ENCODE peak calls at places on chromosomes 2 and 18, in eight cellular contexts. K, M, T, V, B, Y, R and L are unnamed samples.

GRCh38 chr2:199467462-199467822 is 9.7 kb upstream of the SATB2 start:
- DNase-seq in V (no peak), B (no peak), T (peak), Y (no peak), K (no peak), R (no peak), M (no peak), L (no peak)

GRCh38 chr18:74234326-74235171 is 57.2 kb downstream of the CYB5A start:
- DNase-seq in R (no peak), K (peak), Y (no peak), B (no peak), V (no peak), T (peak), M (peak), L (no peak)

GRCh38 chr18:73614812-73615211 is 532.8 kb downstream of the FBXO15 start:
- DNase-seq in T (no peak), K (peak), Y (no peak), M (no peak), R (no peak), V (no peak), B (no peak), L (no peak)

GRCh38 chr18:9913151-9913525 is 678 bp upstream of the VAPA start:
- DNase-seq in M (no peak), V (no peak), R (no peak), K (no peak), T (no peak), B (no peak), Y (no peak), L (no peak)

GRCh38 chr2:157172866-157173578 is 84.5 kb upstream of the GALNT5 start:
- DNase-seq in M (no peak), K (peak), R (no peak), T (no peak), B (no peak), Y (no peak), V (no peak), L (no peak)

GRCh38 chr2:180413331-180413730 is 406.2 kb upstream of the CWC22 start:
- DNase-seq in M (peak), R (no peak), B (no peak), T (peak), K (no peak), V (no peak), Y (no peak), L (no peak)

GRCh38 chr2:51710222-51710621 is 678.3 kb upstream of the NRXN1 start:
- DNase-seq in M (peak), Y (no peak), R (no peak), V (no peak), B (peak), T (peak), K (no peak), L (no peak)

GRCh38 chr2:68548396-68548795 is 81.0 kb downstream of the APLF start:
- DNase-seq in V (no peak), T (no peak), B (no peak), Y (no peak), M (no peak), K (peak), R (no peak), L (no peak)

GRCh38 chr2:207624170-207625013 is 802 bp downstream of the METTL21A start:
- DNase-seq in Y (peak), M (peak), B (peak), T (peak), K (peak), R (peak), V (peak), L (peak)

GRCh38 chr18:49630246-49630699 is 68.4 kb downstream of the LIPG start:
- DNase-seq in B (no peak), T (no peak), M (no peak), V (no peak), R (no peak), K (no peak), Y (no peak), L (no peak)

GRCh38 chr2:215707608-215708007 is 271.7 kb upstream of the FN1 start:
- DNase-seq in B (no peak), M (no peak), T (no peak), K (no peak), R (no peak), Y (no peak), V (no peak), L (no peak)

GRCh38 chr18:35410561-35410960 is 33.4 kb upstream of the ZNF396 start:
- DNase-seq in M (no peak), Y (peak), V (no peak), B (no peak), R (no peak), K (no peak), T (no peak), L (no peak)

GRCh38 chr2:112255875-112256274 is 1.0 kb upstream of the ZC3H8 start:
- DNase-seq in V (no peak), B (no peak), R (no peak), M (no peak), K (no peak), Y (no peak), T (no peak), L (no peak)
- H3K4me3 ChIP-seq in V (no peak), B (no peak), R (no peak), M (no peak), K (no peak), Y (no peak), T (no peak), L (no peak)

DNA sequence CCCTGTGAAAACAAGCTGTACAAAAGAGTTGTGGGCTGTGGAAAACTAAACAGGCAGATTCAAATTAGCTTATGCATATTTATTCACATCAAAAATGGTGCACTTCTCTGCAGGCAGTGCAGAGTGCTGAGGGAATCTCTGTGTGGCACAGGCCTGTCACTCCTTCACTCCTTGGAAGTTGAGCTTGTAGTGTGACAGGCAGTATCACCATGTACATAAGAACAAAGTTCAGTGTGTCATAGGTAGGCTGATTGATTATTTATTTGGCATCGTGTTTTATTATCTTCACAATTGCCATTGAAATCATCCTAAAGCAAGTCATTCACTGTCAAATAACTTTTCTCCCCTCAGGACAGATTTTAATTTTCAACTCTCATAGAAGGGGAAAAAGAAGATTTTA is 614.3 kb upstream of the GYPC start:
- DNase-seq in B (no peak), V (no peak), M (no peak), R (no peak), Y (no peak), K (no peak), T (no peak), L (no peak)
- H3K4me3 ChIP-seq in B (no peak), V (no peak), M (no peak), R (no peak), Y (no peak), K (no peak), T (no peak), L (no peak)

GRCh38 chr2:120014231-120014990 is 1.5 kb downstream of the EPB41L5 start:
- DNase-seq in Y (no peak), T (no peak), M (no peak), V (no peak), K (no peak), B (no peak), R (no peak), L (no peak)
- H3K4me3 ChIP-seq in Y (no peak), T (no peak), M (no peak), V (peak), K (peak), B (peak), R (peak), L (peak)

GRCh38 chr2:163701399-163702195 is 34.2 kb downstream of the FIGN start:
- DNase-seq in V (no peak), B (no peak), M (no peak), Y (no peak), T (no peak), K (peak), R (no peak), L (no peak)
- H3K4me3 ChIP-seq in V (no peak), B (no peak), M (no peak), Y (no peak), T (no peak), K (no peak), R (no peak), L (no peak)

GRCh38 chr2:144490017-144490416 is 29.9 kb downstream of the ZEB2 start:
- DNase-seq in V (no peak), R (no peak), M (no peak), Y (peak), T (no peak), B (no peak), K (no peak), L (no peak)

GRCh38 chr2:144495227-144495933 is 24.5 kb downstream of the ZEB2 start:
- DNase-seq in R (no peak), V (no peak), T (no peak), B (no peak), M (no peak), Y (no peak), K (no peak), L (no peak)

GRCh38 chr2:144489315-144489920 is 30.5 kb downstream of the ZEB2 start:
- DNase-seq in M (no peak), V (no peak), B (no peak), Y (no peak), T (no peak), K (no peak), R (no peak), L (no peak)

GRCh38 chr2:144493027-144493809 is 26.7 kb downstream of the ZEB2 start:
- DNase-seq in T (no peak), M (no peak), R (no peak), V (no peak), K (no peak), Y (no peak), B (no peak), L (no peak)

GRCh38 chr2:144490857-144491256 is 29.1 kb downstream of the ZEB2 start:
- DNase-seq in M (no peak), T (no peak), B (no peak), K (no peak), V (no peak), R (no peak), Y (peak), L (no peak)
- H3K4me3 ChIP-seq in M (no peak), T (no peak), B (no peak), K (no peak), V (no peak), R (no peak), Y (peak), L (no peak)

DNA sequence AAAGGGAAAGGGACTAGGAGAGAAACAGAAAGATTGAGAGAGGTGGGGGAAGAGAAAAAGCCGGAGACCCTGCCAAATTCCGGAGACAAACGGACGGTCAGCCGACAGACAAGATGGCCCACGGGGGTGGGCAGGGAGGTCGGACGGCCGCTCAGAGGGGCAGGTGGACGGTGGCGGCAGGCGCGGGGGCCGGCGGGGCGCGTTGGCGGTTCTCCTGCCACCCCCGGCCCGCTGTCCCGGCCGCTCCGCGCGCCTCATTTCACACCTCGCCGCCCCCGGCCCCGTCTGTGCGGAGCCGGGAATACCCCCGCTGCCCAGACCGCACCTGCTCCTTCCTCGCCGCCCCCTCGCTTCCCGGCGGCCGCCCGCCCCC is 935 bp downstream of the SLC30A3 start:
- DNase-seq in R (no peak), T (no peak), V (no peak), B (no peak), M (no peak), K (no peak), Y (no peak), L (no peak)
- H3K4me3 ChIP-seq in R (peak), T (peak), V (no peak), B (peak), M (no peak), K (no peak), Y (no peak), L (peak)

GRCh38 chr2:197298609-197299008 is 12.0 kb downstream of the ANKRD44 start:
- DNase-seq in Y (no peak), T (no peak), K (no peak), B (no peak), R (no peak), M (no peak), V (no peak), L (no peak)

GRCh38 chr2:197300139-197300538 is 10.4 kb downstream of the ANKRD44 start:
- DNase-seq in Y (no peak), M (no peak), K (no peak), V (no peak), R (no peak), T (no peak), B (no peak), L (no peak)

GRCh38 chr2:197297262-197297661 is 13.3 kb downstream of the ANKRD44 start:
- DNase-seq in K (no peak), M (no peak), B (no peak), R (no peak), V (no peak), T (no peak), Y (no peak), L (no peak)

GRCh38 chr2:197296861-197297260 is 13.7 kb downstream of the ANKRD44 start:
- DNase-seq in B (no peak), V (peak), R (no peak), Y (peak), K (no peak), T (no peak), M (no peak), L (no peak)

GRCh38 chr2:197297772-197298318 is 12.7 kb downstream of the ANKRD44 start:
- DNase-seq in Y (peak), T (no peak), R (no peak), M (no peak), B (no peak), K (no peak), V (peak), L (no peak)
- H3K4me3 ChIP-seq in Y (peak), T (no peak), R (no peak), M (no peak), B (no peak), K (no peak), V (peak), L (no peak)

DNA sequence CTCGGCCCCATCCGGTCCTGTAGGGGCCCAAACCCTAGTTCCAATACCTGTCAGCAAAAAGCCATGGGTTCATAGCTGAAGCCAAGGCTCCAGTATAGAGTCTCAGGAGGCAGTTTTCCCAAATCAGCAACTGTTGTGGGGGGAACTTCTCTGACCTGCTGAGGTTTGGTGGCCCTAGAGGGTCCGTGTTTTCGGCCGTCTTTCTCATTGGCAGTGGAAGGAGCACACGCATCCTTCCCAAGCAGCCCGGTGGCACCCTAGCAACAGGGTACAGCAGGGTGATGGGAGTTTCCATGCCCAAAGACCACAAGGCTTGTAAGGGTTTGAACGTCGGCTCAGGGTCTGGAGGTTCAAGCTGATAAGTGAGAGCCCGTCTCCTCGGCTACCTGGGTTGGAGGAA is 6.6 kb downstream of the FOSL2 start:
- DNase-seq in V (no peak), K (no peak), Y (no peak), T (no peak), M (no peak), R (no peak), B (no peak), L (no peak)
- H3K4me3 ChIP-seq in V (no peak), K (no peak), Y (no peak), T (no peak), M (no peak), R (no peak), B (no peak), L (no peak)